ENCODE peak calls at places on chromosomes 5 and 9, in four cellular contexts. One of them, this sample, is unnamed.

GRCh38 chr5:38515648-38516047 is 40.8 kb downstream of the LIFR start:
- DNase-seq in Panc1: no peak
- DNase-seq in fibroblast of lung: peak
- DNase-seq in spleen: no peak
- DNase-seq in this sample: no peak

GRCh38 chr5:6386270-6386669 is 7.9 kb upstream of the MED10 start:
- DNase-seq in Panc1: no peak
- DNase-seq in fibroblast of lung: no peak
- DNase-seq in spleen: no peak
- DNase-seq in this sample: no peak

GRCh38 chr9:83330207-83331196 is 207.7 kb downstream of the FRMD3 start:
- DNase-seq in Panc1: no peak
- DNase-seq in fibroblast of lung: no peak
- DNase-seq in spleen: no peak
- DNase-seq in this sample: no peak

GRCh38 chr9:26723486-26723885 is 169.1 kb downstream of the CAAP1 start:
- DNase-seq in Panc1: no peak
- DNase-seq in fibroblast of lung: peak
- DNase-seq in spleen: no peak
- DNase-seq in this sample: peak

GRCh38 chr5:124912653-124913328 is 166.4 kb upstream of the ZNF608 start:
- DNase-seq in Panc1: no peak
- DNase-seq in fibroblast of lung: no peak
- DNase-seq in spleen: no peak
- DNase-seq in this sample: no peak

GRCh38 chr5:39121315-39121714 is 47.1 kb upstream of the RICTOR start:
- DNase-seq in Panc1: no peak
- DNase-seq in fibroblast of lung: no peak
- DNase-seq in spleen: no peak
- DNase-seq in this sample: no peak

GRCh38 chr9:26296910-26297309 is 595.7 kb downstream of the CAAP1 start:
- DNase-seq in Panc1: no peak
- DNase-seq in fibroblast of lung: no peak
- DNase-seq in spleen: no peak
- DNase-seq in this sample: no peak

GRCh38 chr9:33349743-33350142 is 52.6 kb downstream of the AQP7 start:
- DNase-seq in Panc1: no peak
- DNase-seq in fibroblast of lung: no peak
- DNase-seq in spleen: no peak
- DNase-seq in this sample: no peak

GRCh38 chr5:88884435-88884877 is 1.5 kb upstream of the MEF2C start:
- DNase-seq in Panc1: no peak
- DNase-seq in fibroblast of lung: peak
- DNase-seq in spleen: no peak
- DNase-seq in this sample: no peak

GRCh38 chr5:158601118-158601517 is 498.6 kb downstream of the EBF1 start:
- DNase-seq in Panc1: no peak
- DNase-seq in fibroblast of lung: no peak
- DNase-seq in spleen: no peak
- DNase-seq in this sample: no peak

GRCh38 chr9:20620658-20621552 is 1.4 kb downstream of the MLLT3 start:
- DNase-seq in Panc1: no peak
- DNase-seq in fibroblast of lung: peak
- DNase-seq in spleen: peak
- DNase-seq in this sample: no peak

GRCh38 chr9:13113751-13114150 is 165.7 kb downstream of the MPDZ start:
- DNase-seq in Panc1: no peak
- DNase-seq in fibroblast of lung: peak
- DNase-seq in spleen: no peak
- DNase-seq in this sample: no peak

GRCh38 chr9:127030814-127031740 is 91.4 kb downstream of the ANGPTL2 start:
- DNase-seq in Panc1: no peak
- DNase-seq in fibroblast of lung: no peak
- DNase-seq in spleen: no peak
- DNase-seq in this sample: no peak

GRCh38 chr9:136095495-136096058 is 488 bp upstream of the NACC2 start:
- DNase-seq in Panc1: no peak
- DNase-seq in fibroblast of lung: no peak
- DNase-seq in spleen: peak
- DNase-seq in this sample: no peak

GRCh38 chr5:151081426-151082273 is 816 bp upstream of the TNIP1 start:
- DNase-seq in Panc1: no peak
- DNase-seq in fibroblast of lung: peak
- DNase-seq in spleen: peak
- DNase-seq in this sample: no peak

GRCh38 chr9:20598367-20598766 is 23.9 kb downstream of the MLLT3 start:
- DNase-seq in Panc1: no peak
- DNase-seq in fibroblast of lung: no peak
- DNase-seq in spleen: no peak
- DNase-seq in this sample: no peak

GRCh38 chr5:75281716-75282465 is 45.2 kb upstream of the ANKRD31 start:
- DNase-seq in Panc1: no peak
- DNase-seq in fibroblast of lung: no peak
- DNase-seq in spleen: no peak
- DNase-seq in this sample: no peak

GRCh38 chr9:111936391-111936790 is 39.8 kb downstream of the UGCG start:
- DNase-seq in Panc1: no peak
- DNase-seq in fibroblast of lung: no peak
- DNase-seq in spleen: no peak
- DNase-seq in this sample: no peak

GRCh38 chr9:9091387-9091786 is 1291.8 kb upstream of the DMAC1 start:
- DNase-seq in Panc1: no peak
- DNase-seq in fibroblast of lung: peak
- DNase-seq in spleen: no peak
- DNase-seq in this sample: no peak

GRCh38 chr5:128695791-128696520 is 157.9 kb upstream of the FBN2 start:
- DNase-seq in Panc1: no peak
- DNase-seq in fibroblast of lung: no peak
- DNase-seq in spleen: no peak
- DNase-seq in this sample: no peak

GRCh38 chr5:160743027-160743426 is 109.0 kb downstream of the ATP10B start:
- DNase-seq in Panc1: no peak
- DNase-seq in fibroblast of lung: no peak
- DNase-seq in spleen: no peak
- DNase-seq in this sample: no peak

GRCh38 chr5:38556115-38556598 is 289 bp downstream of the LIFR start:
- DNase-seq in Panc1: no peak
- DNase-seq in fibroblast of lung: no peak
- DNase-seq in spleen: peak
- DNase-seq in this sample: no peak

GRCh38 chr5:72956324-72957140 is 691 bp downstream of the FCHO2 start:
- DNase-seq in Panc1: no peak
- DNase-seq in fibroblast of lung: peak
- DNase-seq in spleen: peak
- DNase-seq in this sample: peak

GRCh38 chr9:27310582-27310981 is 13.6 kb upstream of the EQTN start:
- DNase-seq in Panc1: no peak
- DNase-seq in fibroblast of lung: no peak
- DNase-seq in spleen: no peak
- DNase-seq in this sample: no peak

GRCh38 chr5:175469916-175470315 is 8.4 kb upstream of the SFXN1 start:
- DNase-seq in Panc1: no peak
- DNase-seq in fibroblast of lung: no peak
- DNase-seq in spleen: no peak
- DNase-seq in this sample: no peak

GRCh38 chr5:53908752-53909151 is 348.3 kb downstream of the NDUFS4 start:
- DNase-seq in Panc1: no peak
- DNase-seq in fibroblast of lung: no peak
- DNase-seq in spleen: no peak
- DNase-seq in this sample: no peak

GRCh38 chr5:53917095-53917494 is 356.7 kb downstream of the NDUFS4 start:
- DNase-seq in Panc1: no peak
- DNase-seq in fibroblast of lung: no peak
- DNase-seq in spleen: no peak
- DNase-seq in this sample: no peak

GRCh38 chr5:53915120-53915519 is 354.7 kb downstream of the NDUFS4 start:
- DNase-seq in Panc1: no peak
- DNase-seq in fibroblast of lung: no peak
- DNase-seq in spleen: no peak
- DNase-seq in this sample: no peak

GRCh38 chr5:53913941-53914340 is 353.5 kb downstream of the NDUFS4 start:
- DNase-seq in Panc1: no peak
- DNase-seq in fibroblast of lung: no peak
- DNase-seq in spleen: no peak
- DNase-seq in this sample: no peak
- TF ChIP-seq CTCF in Panc1: no peak
- TF ChIP-seq CTCF in fibroblast of lung: no peak
- TF ChIP-seq CTCF in spleen: no peak
- TF ChIP-seq CTCF in this sample: no peak

DNA sequence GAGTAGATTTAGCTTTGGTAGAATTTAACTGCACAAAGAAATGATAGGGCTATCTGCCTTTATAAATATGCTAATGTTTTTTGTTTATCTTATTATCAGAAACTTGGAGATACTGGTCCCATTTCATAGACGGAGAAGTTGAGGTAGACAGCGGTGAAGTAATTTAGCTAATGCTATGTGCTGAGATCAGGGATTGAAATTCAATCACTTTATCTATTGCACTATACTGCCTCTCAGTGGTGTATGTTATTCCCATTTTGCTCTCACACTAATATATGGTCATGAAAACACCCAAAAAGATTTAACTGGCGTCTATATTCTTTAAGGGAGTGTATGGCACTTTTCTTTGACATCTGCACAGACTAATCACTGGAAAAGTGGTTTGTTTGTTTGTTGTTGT is 725.9 kb upstream of the WWC1 start:
- DNase-seq in Panc1: no peak
- DNase-seq in fibroblast of lung: peak
- DNase-seq in spleen: no peak
- DNase-seq in this sample: no peak
- TF ChIP-seq CTCF in Panc1: peak
- TF ChIP-seq CTCF in fibroblast of lung: peak
- TF ChIP-seq CTCF in spleen: no peak
- TF ChIP-seq CTCF in this sample: peak

GRCh38 chr5:136067422-136067821 is 38.6 kb downstream of the TGFBI start:
- DNase-seq in Panc1: no peak
- DNase-seq in fibroblast of lung: no peak
- DNase-seq in spleen: no peak
- DNase-seq in this sample: no peak

GRCh38 chr5:136065588-136065987 is 36.8 kb downstream of the TGFBI start:
- DNase-seq in Panc1: no peak
- DNase-seq in fibroblast of lung: no peak
- DNase-seq in spleen: no peak
- DNase-seq in this sample: no peak

GRCh38 chr5:136064510-136064909 is 35.7 kb downstream of the TGFBI start:
- DNase-seq in Panc1: no peak
- DNase-seq in fibroblast of lung: no peak
- DNase-seq in spleen: no peak
- DNase-seq in this sample: no peak

GRCh38 chr5:136063778-136064465 is 35.1 kb downstream of the TGFBI start:
- DNase-seq in Panc1: no peak
- DNase-seq in fibroblast of lung: no peak
- DNase-seq in spleen: no peak
- DNase-seq in this sample: no peak

GRCh38 chr5:136066705-136067271 is 38.0 kb downstream of the TGFBI start:
- DNase-seq in Panc1: no peak
- DNase-seq in fibroblast of lung: peak
- DNase-seq in spleen: no peak
- DNase-seq in this sample: no peak
- TF ChIP-seq CTCF in Panc1: no peak
- TF ChIP-seq CTCF in fibroblast of lung: peak
- TF ChIP-seq CTCF in spleen: no peak
- TF ChIP-seq CTCF in this sample: no peak

GRCh38 chr5:59007460-59008063 is 424.7 kb downstream of the RAB3C start:
- DNase-seq in Panc1: no peak
- DNase-seq in fibroblast of lung: peak
- DNase-seq in spleen: no peak
- DNase-seq in this sample: no peak
- TF ChIP-seq CTCF in Panc1: peak
- TF ChIP-seq CTCF in fibroblast of lung: peak
- TF ChIP-seq CTCF in spleen: peak
- TF ChIP-seq CTCF in this sample: peak

GRCh38 chr5:131386124-131386523 is 122.3 kb downstream of the CDC42SE2 start:
- DNase-seq in Panc1: no peak
- DNase-seq in fibroblast of lung: no peak
- DNase-seq in spleen: no peak
- DNase-seq in this sample: no peak
- TF ChIP-seq CTCF in Panc1: no peak
- TF ChIP-seq CTCF in fibroblast of lung: no peak
- TF ChIP-seq CTCF in spleen: no peak
- TF ChIP-seq CTCF in this sample: no peak

DNA sequence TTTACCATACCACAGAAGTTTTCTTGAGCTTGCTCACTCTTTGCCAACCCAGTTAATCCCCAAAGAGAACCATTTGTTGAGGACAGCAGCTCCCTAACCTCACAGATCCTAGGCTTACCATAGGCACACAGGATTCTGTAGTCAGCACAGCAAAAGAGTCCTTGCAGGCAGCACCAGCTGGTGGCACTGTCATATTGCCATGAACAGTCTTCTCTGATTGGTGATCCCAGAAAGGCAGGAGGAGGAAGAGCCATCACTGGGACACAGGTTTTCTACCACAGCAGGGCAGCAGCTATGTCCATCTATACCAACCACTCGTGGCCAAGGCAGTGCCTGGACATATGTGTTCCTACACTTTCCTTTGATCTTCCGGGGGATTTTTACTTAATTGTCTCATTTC is 297.1 kb upstream of the CD180 start:
- DNase-seq in Panc1: no peak
- DNase-seq in fibroblast of lung: peak
- DNase-seq in spleen: no peak
- DNase-seq in this sample: no peak
- TF ChIP-seq CTCF in Panc1: peak
- TF ChIP-seq CTCF in fibroblast of lung: peak
- TF ChIP-seq CTCF in spleen: peak
- TF ChIP-seq CTCF in this sample: peak

GRCh38 chr9:75186767-75187380 is 98.6 kb downstream of the OSTF1 start:
- DNase-seq in Panc1: peak
- DNase-seq in fibroblast of lung: peak
- DNase-seq in spleen: no peak
- DNase-seq in this sample: no peak
- TF ChIP-seq CTCF in Panc1: peak
- TF ChIP-seq CTCF in fibroblast of lung: peak
- TF ChIP-seq CTCF in spleen: peak
- TF ChIP-seq CTCF in this sample: peak

GRCh38 chr5:144002866-144003265 is 167.6 kb downstream of the YIPF5 start:
- DNase-seq in Panc1: no peak
- DNase-seq in fibroblast of lung: no peak
- DNase-seq in spleen: no peak
- DNase-seq in this sample: no peak
- TF ChIP-seq CTCF in Panc1: no peak
- TF ChIP-seq CTCF in fibroblast of lung: no peak
- TF ChIP-seq CTCF in spleen: no peak
- TF ChIP-seq CTCF in this sample: no peak

DNA sequence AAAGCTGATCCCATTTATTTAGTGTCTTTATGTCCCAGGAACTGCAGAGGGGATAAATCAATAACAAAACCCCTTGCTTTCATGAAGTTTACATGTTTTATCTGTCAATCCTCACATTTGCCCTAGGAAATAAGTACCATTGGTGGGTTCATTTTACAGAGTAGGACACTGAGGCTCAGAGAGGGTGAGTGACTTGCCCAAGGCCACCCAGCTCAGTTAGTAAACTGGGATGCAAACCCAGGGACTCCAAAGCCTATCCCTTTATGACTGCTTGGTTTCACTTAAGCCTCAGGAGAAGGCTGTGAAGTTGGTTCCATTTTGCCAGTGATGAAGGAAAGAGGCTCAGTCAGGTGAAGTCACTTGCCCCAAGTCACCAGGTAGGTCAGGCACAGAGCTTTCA is 51.9 kb downstream of the SMIM23 start:
- DNase-seq in Panc1: no peak
- DNase-seq in fibroblast of lung: no peak
- DNase-seq in spleen: no peak
- DNase-seq in this sample: no peak
- TF ChIP-seq CTCF in Panc1: no peak
- TF ChIP-seq CTCF in fibroblast of lung: no peak
- TF ChIP-seq CTCF in spleen: no peak
- TF ChIP-seq CTCF in this sample: no peak